ENCODE peak calls at places on chromosomes 6 and 20, in four cellular contexts. K, G, B and C are unnamed samples.

GRCh38 chr6:2554651-2555050 is 196.1 kb downstream of the MYLK4 start:
- DNase-seq in K (no peak), G (no peak), B (no peak), C (no peak)

GRCh38 chr20:44776977-44777376 is 31.3 kb downstream of the KCNK15 start:
- DNase-seq in K (no peak), G (peak), B (peak), C (no peak)

GRCh38 chr6:56521454-56521853 is 121.2 kb downstream of the DST start:
- DNase-seq in K (no peak), G (peak), B (no peak), C (no peak)

GRCh38 chr20:1374246-1374645 is 18.6 kb downstream of the FKBP1A start:
- DNase-seq in K (no peak), G (no peak), B (no peak), C (no peak)

GRCh38 chr20:19341348-19342053 is 129.1 kb downstream of the SLC24A3 start:
- DNase-seq in K (no peak), G (no peak), B (no peak), C (no peak)

GRCh38 chr6:161439093-161439492 is 165.2 kb upstream of the AGPAT4 start:
- DNase-seq in K (no peak), G (no peak), B (peak), C (no peak)

GRCh38 chr20:52001999-52002666 is 189.4 kb downstream of the ZFP64 start:
- DNase-seq in K (no peak), G (peak), B (no peak), C (no peak)

GRCh38 chr20:47502801-47503239 is 1.1 kb downstream of the NCOA3 start:
- DNase-seq in K (no peak), G (peak), B (peak), C (no peak)

GRCh38 chr6:77786935-77787629 is 134.2 kb downstream of the MEI4 start:
- DNase-seq in K (no peak), G (no peak), B (no peak), C (no peak)

GRCh38 chr6:48429610-48430009 is 318.6 kb upstream of the PTCHD4 start:
- DNase-seq in K (no peak), G (peak), B (no peak), C (no peak)

GRCh38 chr6:48423640-48424365 is 312.8 kb upstream of the PTCHD4 start:
- DNase-seq in K (no peak), G (no peak), B (no peak), C (no peak)

GRCh38 chr6:48426636-48427035 is 315.6 kb upstream of the PTCHD4 start:
- DNase-seq in K (no peak), G (no peak), B (no peak), C (no peak)

DNA sequence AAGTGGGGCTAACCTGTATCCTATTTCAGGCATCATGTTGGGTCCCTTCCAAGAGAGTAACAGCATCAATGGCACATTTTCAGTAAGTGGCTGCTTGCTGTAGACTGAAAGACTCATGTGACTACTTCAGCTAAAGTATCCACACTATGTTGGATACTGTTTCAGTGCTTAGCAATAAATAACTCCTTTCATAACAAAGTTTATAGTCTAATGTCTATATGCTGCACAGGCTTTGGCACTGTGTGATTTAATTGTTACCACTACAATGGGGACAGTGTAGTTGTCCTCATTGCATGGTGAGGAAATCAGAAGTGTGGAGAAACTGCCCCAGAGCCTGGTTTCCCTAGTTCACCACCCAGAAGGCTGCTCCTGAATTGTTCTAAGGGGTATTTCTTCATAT is 318.0 kb upstream of the PTCHD4 start:
- DNase-seq in K (no peak), G (no peak), B (no peak), C (no peak)
- TF ChIP-seq HDAC6 in K (no peak), G (no peak), B (no peak), C (no peak)

GRCh38 chr20:24472426-24472825 is 3.0 kb downstream of the SYNDIG1 start:
- DNase-seq in K (no peak), G (no peak), B (no peak), C (no peak)

GRCh38 chr20:24469116-24470030 is at the start of gene SYNDIG1:
- DNase-seq in K (no peak), G (no peak), B (no peak), C (peak)

GRCh38 chr20:24468401-24469115 is 871 bp upstream of the SYNDIG1 start:
- DNase-seq in K (no peak), G (no peak), B (no peak), C (no peak)

GRCh38 chr20:24470031-24470781 is 777 bp downstream of the SYNDIG1 start:
- DNase-seq in K (no peak), G (no peak), B (no peak), C (no peak)

GRCh38 chr20:24470782-24471582 is 1.6 kb downstream of the SYNDIG1 start:
- DNase-seq in K (no peak), G (no peak), B (no peak), C (peak)
- TF ChIP-seq ZNF274 in K (no peak), G (no peak), B (no peak), C (no peak)

GRCh38 chr6:45665859-45666258 is 288.1 kb upstream of the SUPT3H start:
- DNase-seq in K (no peak), G (no peak), B (no peak), C (no peak)
- TF ChIP-seq HDAC6 in K (no peak), G (no peak), B (no peak), C (no peak)

GRCh38 chr6:117165921-117166499 is 99.3 kb upstream of the VGLL2 start:
- DNase-seq in K (no peak), G (no peak), B (no peak), C (no peak)

GRCh38 chr6:117169060-117169635 is 96.2 kb upstream of the VGLL2 start:
- DNase-seq in K (no peak), G (no peak), B (no peak), C (no peak)

GRCh38 chr6:117168296-117169059 is 96.9 kb upstream of the VGLL2 start:
- DNase-seq in K (no peak), G (no peak), B (no peak), C (no peak)

GRCh38 chr6:117169781-117170281 is 95.5 kb upstream of the VGLL2 start:
- DNase-seq in K (no peak), G (no peak), B (no peak), C (no peak)

GRCh38 chr6:117167520-117168271 is 97.7 kb upstream of the VGLL2 start:
- DNase-seq in K (no peak), G (no peak), B (no peak), C (no peak)
- TF ChIP-seq ZNF274 in K (no peak), G (no peak), B (no peak), C (no peak)

DNA sequence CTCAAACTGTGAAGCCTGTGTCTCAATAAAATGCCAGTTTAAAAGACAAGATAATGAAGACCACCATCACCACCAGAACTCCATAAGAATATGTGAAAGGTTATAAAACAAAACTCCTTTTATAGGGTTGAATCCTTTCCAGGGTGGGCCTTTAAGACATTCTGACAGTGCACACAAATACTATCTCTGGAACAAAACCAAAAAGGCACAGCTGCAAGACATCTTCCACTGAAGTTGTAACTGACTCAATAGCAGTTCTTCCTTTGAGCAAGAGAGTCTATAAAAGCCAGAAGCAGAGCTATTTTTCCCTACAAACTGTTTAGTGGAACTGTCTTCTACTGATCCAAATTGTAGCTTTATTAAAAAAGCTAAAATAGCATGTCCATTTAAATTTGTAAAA is 81.6 kb downstream of the EPB41L2 start:
- DNase-seq in K (no peak), G (no peak), B (no peak), C (no peak)
- TF ChIP-seq HDAC6 in K (no peak), G (no peak), B (no peak), C (no peak)

DNA sequence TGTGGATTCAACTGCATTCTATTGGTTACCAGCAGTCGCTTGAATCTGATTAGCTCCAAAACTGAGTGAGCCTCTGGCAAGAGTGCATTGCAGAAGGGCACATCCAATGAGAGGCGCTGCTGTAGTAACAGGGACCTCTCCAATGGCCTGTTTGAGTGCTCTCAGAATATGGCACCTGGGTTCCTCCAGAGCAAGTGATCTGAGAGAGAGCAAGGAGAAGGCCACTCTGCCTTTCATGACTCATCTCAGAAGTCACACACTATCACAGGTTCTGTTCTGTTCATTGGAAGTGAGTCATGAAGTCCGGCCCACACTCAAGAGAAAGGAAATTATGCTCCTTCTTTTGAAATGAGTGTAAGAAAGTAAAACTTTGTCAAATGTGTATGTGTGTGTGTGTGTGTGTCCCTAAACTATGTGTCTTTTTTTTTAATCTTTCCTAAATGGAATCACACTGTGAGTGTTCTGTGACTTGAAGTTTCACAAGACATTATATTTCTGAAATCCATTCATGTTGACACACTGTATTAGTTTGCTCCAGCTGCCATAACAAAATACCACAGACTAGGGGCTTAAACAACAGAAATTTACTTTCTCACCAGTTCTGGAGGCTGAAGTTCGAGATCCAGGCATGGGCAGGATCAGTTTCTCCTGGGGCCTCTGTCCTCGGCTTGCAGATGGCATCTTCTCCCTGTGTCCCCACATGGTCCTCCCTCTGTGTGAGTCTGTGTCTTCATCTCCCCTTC is 138.3 kb upstream of the CDYL start:
- DNase-seq in K (peak), G (no peak), B (peak), C (no peak)
- TF ChIP-seq ZNF274 in K (no peak), G (no peak), B (no peak), C (no peak)

DNA sequence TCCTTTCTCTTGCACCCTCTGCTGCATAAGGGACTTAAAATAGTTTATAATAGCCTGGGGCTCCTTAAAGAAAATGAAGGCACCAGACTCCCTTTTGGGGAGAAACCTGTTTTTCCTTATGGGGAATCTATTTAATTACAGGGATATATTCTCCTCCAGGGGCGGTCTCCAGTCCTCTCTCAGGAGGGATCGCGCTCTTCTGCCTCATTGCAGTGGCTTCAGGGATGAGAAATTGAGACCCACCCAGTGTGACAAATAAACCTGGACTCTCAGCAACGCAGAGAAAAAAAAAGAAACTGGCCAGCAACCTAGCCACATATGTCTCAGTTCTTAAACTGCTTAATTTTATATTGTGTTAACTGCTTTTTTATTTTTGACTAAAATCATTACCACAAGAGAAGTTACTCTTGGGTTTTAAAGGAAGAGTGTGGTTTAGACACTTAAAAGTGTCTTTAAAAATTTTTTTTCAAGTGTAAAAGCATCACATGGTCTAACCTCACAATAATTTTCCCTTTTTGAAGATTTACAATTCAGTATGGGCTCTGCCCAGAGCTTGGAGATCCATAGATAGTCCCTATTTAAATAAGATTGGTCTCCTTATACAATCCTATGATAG is 11.7 kb upstream of the GOPC start:
- DNase-seq in K (no peak), G (no peak), B (no peak), C (no peak)
- TF ChIP-seq HDAC6 in K (no peak), G (no peak), B (no peak), C (no peak)

GRCh38 chr6:137193256-137194070 is 20.0 kb upstream of the IL22RA2 start:
- DNase-seq in K (no peak), G (no peak), B (no peak), C (no peak)

GRCh38 chr6:137190710-137191109 is 17.3 kb upstream of the IL22RA2 start:
- DNase-seq in K (no peak), G (no peak), B (no peak), C (no peak)

GRCh38 chr6:137191670-137192069 is 18.2 kb upstream of the IL22RA2 start:
- DNase-seq in K (no peak), G (no peak), B (no peak), C (no peak)

GRCh38 chr6:137192821-137193220 is 19.4 kb upstream of the IL22RA2 start:
- DNase-seq in K (no peak), G (no peak), B (no peak), C (no peak)

DNA sequence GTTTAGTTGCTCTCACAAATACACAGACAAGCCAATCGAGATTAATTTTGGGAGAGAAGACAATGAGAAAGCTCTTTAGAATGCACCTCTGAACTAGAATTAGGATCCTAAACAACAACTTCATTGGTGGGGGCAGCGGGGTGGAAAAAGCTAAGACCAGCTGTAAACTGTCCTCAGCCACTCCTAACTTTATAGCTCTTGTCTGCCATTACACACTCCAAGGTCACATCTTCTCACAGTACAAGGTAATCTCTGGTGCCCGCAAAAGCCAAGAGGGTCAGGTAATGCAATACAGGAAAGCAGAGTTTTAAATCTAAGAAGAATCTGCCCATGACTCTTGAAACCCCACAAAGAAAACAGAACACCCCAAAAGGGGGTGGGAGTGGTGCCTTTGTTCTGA is 17.8 kb upstream of the IL22RA2 start:
- DNase-seq in K (no peak), G (no peak), B (no peak), C (no peak)
- TF ChIP-seq ZNF274 in K (no peak), G (no peak), B (no peak), C (no peak)